ENCODE peak calls at places on chromosomes 16 and 17, in eight cellular contexts. V, L, J, W, Z, Q, Y and T are unnamed samples.

GRCh38 chr17:82649501-82650261 is 1.4 kb upstream of the WDR45B start:
- DNase-seq in Q (no peak), J (no peak), L (no peak), V (no peak), W (no peak), Y (no peak), Z (no peak), T (no peak)

GRCh38 chr16:81366316-81366932 is 51.7 kb downstream of the GAN start:
- DNase-seq in Y (peak), Q (peak), L (no peak), V (peak), J (no peak), W (peak), Z (peak), T (peak)

GRCh38 chr17:71516149-71516548 is 604.7 kb upstream of the SOX9 start:
- DNase-seq in Y (no peak), Q (no peak), W (no peak), Z (no peak), V (no peak), L (no peak), J (no peak), T (no peak)

GRCh38 chr16:66605177-66605999 is 884 bp downstream of the CMTM3 start:
- DNase-seq in W (peak), Y (peak), L (peak), J (peak), Z (no peak), Q (peak), V (peak), T (no peak)

GRCh38 chr16:27729516-27730304 is 179.8 kb downstream of the KATNIP start:
- DNase-seq in Y (no peak), W (no peak), Q (no peak), J (no peak), Z (no peak), V (no peak), L (no peak), T (no peak)

GRCh38 chr16:27083861-27084261 is 17.1 kb downstream of the C16orf82 start:
- DNase-seq in Z (no peak), Y (no peak), V (no peak), Q (no peak), W (no peak), J (no peak), L (no peak), T (no peak)

GRCh38 chr17:1039119-1039507 is 42.2 kb downstream of the TIMM22 start:
- DNase-seq in Q (no peak), Z (no peak), J (no peak), L (no peak), V (no peak), W (no peak), Y (no peak), T (no peak)

GRCh38 chr16:35391328-35391727 is 1931.9 kb downstream of the TP53TG3F start:
- DNase-seq in Q (peak), W (no peak), J (peak), V (peak), L (no peak), Z (peak), Y (no peak), T (peak)

GRCh38 chr17:31296156-31296555 is 883 bp downstream of the OMG start:
- DNase-seq in Y (no peak), W (no peak), J (no peak), Q (no peak), L (no peak), V (no peak), Z (no peak), T (no peak)

GRCh38 chr16:79089735-79090284 is 510.7 kb downstream of the MAF start:
- DNase-seq in L (peak), J (peak), W (no peak), Z (no peak), V (peak), Y (no peak), Q (peak), T (peak)

GRCh38 chr17:36601303-36602029 is at the start of gene MRM1:
- DNase-seq in W (peak), L (peak), Q (peak), J (peak), V (peak), Z (peak), Y (peak), T (peak)

GRCh38 chr17:27819171-27819544 is 18.8 kb upstream of the NOS2 start:
- DNase-seq in W (no peak), Y (no peak), Z (no peak), Q (no peak), L (no peak), V (no peak), J (no peak), T (no peak)

GRCh38 chr16:54430491-54431030 is 144.0 kb upstream of the IRX3 start:
- DNase-seq in V (peak), L (no peak), Y (peak), Q (no peak), W (no peak), J (no peak), Z (peak), T (peak)

GRCh38 chr17:2828396-2829038 is 32.3 kb downstream of the RAP1GAP2 start:
- DNase-seq in L (peak), Y (no peak), W (peak), V (peak), Z (no peak), J (peak), Q (peak), T (peak)

GRCh38 chr17:29533976-29534375 is 32.9 kb downstream of the ABHD15 start:
- DNase-seq in Y (no peak), J (no peak), V (no peak), Q (no peak), W (no peak), L (no peak), Z (no peak), T (no peak)

GRCh38 chr17:78995022-78995760 is 14.4 kb downstream of the CANT1 start:
- DNase-seq in W (no peak), Z (no peak), L (no peak), J (no peak), Q (no peak), V (no peak), Y (no peak), T (no peak)

GRCh38 chr17:35242158-35242804 is 591 bp upstream of the SLFN5 start:
- DNase-seq in V (peak), L (peak), Q (peak), Z (no peak), Y (peak), J (peak), W (peak), T (peak)